ENCODE peak calls at places on chromosomes 3 and 15, in five cellular contexts. Q is mesenchymal stem cell, H is H9, R is IMR-90, Z is H1. O is an unnamed sample.

GRCh38 chr3:126683506-126683905 is 20.5 kb upstream of the CHCHD6 start:
- DNase-seq in Q (no peak), H (no peak), R (no peak), Z (peak; percentile 45), O (no peak)

GRCh38 chr15:96322401-96323249 is 7.9 kb upstream of the NR2F2 start:
- DNase-seq in Q (peak; percentile 49), H (peak; percentile 63), R (no peak), Z (peak; percentile 85), O (peak; percentile 68)

GRCh38 chr3:196650740-196651311 is 11.3 kb downstream of the NRROS start:
- DNase-seq in Q (peak; percentile 97), H (no peak), R (peak; percentile 98), Z (no peak), O (no peak)

GRCh38 chr3:72665701-72666443 is 182.4 kb downstream of the SHQ1 start:
- DNase-seq in Q (peak; percentile 28), H (peak; percentile 37), R (no peak), Z (peak; percentile 87), O (no peak)

GRCh38 chr3:101261506-101261905 is 58.9 kb downstream of the IMPG2 start:
- DNase-seq in Q (no peak), H (no peak), R (peak; percentile 77), Z (no peak), O (no peak)

GRCh38 chr3:72665103-72665502 is 183.1 kb downstream of the SHQ1 start:
- DNase-seq in Q (no peak), H (no peak), R (no peak), Z (no peak), O (no peak)

GRCh38 chr15:74511583-74511982 is 29.4 kb upstream of the ARID3B start:
- DNase-seq in Q (no peak), H (no peak), R (no peak), Z (no peak), O (no peak)

GRCh38 chr15:64699767-64700388 is 75.5 kb downstream of the RBPMS2 start:
- DNase-seq in Q (peak; percentile 79), H (peak; percentile 84), R (peak; percentile 48), Z (peak; percentile 78), O (no peak)

GRCh38 chr3:61568127-61568526 is 6.8 kb downstream of the PTPRG start:
- DNase-seq in Q (no peak), H (no peak), R (no peak), Z (no peak), O (no peak)

DNA sequence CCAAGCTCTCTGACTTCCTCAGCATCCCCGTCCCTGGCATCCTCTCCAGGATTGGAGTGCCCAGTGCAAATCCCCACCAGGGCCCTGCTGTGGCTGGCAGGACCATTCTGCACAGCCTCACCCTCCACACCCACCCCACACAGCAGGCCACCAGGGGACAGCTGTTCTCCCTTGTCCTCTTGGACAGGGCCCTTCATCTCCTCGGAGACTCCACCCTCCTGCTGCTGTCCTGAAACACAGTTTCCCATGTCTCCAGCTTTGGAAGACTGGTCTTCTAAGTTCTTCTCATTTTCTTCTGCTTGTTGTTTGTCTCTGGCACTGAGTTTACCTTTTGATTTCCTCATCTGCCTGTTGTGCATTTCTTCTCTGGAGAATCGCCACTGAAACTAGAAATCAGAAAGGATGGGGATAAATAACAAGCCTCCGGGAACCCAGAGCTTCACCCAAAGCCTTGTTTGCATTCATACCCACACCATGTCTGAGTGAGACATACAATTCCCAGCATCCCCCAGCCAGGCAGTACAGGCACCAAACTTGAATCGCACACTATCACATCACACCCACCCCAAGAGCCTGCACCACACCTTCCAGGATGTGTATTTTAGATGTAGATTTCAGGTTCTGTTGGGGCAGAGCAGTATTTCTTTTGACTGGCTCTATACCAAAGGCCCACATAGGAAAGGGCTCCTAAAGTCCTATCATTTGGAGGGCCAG is 52.0 kb downstream of the OXNAD1 start:
- DNase-seq in Q (no peak), H (no peak), R (no peak), Z (no peak), O (no peak)
- H4K91ac ChIP-seq in Q (no peak overlapping the region), H (no peak overlapping the region), R (peak overlapping the region; percentile 60), Z (no peak overlapping the region), O (no peak overlapping the region)

GRCh38 chr3:179074656-179075055 is 3.0 kb upstream of the ZMAT3 start:
- DNase-seq in Q (no peak), H (no peak), R (no peak), Z (no peak), O (no peak)
- H2AFZ ChIP-seq in Q (no peak overlapping the region), H (no peak overlapping the region), R (no peak overlapping the region), Z (no peak overlapping the region), O (no peak overlapping the region)

GRCh38 chr3:56468184-56469106 is at the start of gene ERC2:
- DNase-seq in Q (peak; percentile 29), H (peak; percentile 94), R (no peak), Z (peak; percentile 92), O (peak; percentile 78)
- H2BK15ac ChIP-seq in Q (no peak within 1 kb of the TSS), H (no peak within 1 kb of the TSS), R (no peak within 1 kb of the TSS), Z (no peak within 1 kb of the TSS), O (peak within 1 kb of the TSS; percentile 79)

GRCh38 chr15:41581110-41581509 is 22.1 kb downstream of the TYRO3 start:
- DNase-seq in Q (no peak), H (peak; percentile 81), R (no peak), Z (peak; percentile 65), O (no peak)
- H4K91ac ChIP-seq in Q (no peak overlapping the region), H (no peak overlapping the region), R (no peak overlapping the region), Z (no peak overlapping the region), O (no peak overlapping the region)

GRCh38 chr3:31491660-31492059 is 41.1 kb upstream of the STT3B start:
- DNase-seq in Q (no peak), H (no peak), R (no peak), Z (no peak), O (no peak)

GRCh38 chr3:31488475-31489017 is 44.2 kb upstream of the STT3B start:
- DNase-seq in Q (no peak), H (no peak), R (no peak), Z (no peak), O (no peak)

GRCh38 chr3:31493187-31493586 is 39.5 kb upstream of the STT3B start:
- DNase-seq in Q (no peak), H (no peak), R (no peak), Z (no peak), O (no peak)

GRCh38 chr3:31486865-31487533 is 45.7 kb upstream of the STT3B start:
- DNase-seq in Q (no peak), H (no peak), R (no peak), Z (no peak), O (no peak)

GRCh38 chr3:31490502-31490901 is 42.2 kb upstream of the STT3B start:
- DNase-seq in Q (no peak), H (no peak), R (no peak), Z (no peak), O (no peak)
- H2AFZ ChIP-seq in Q (no peak overlapping the region), H (no peak overlapping the region), R (no peak overlapping the region), Z (peak overlapping the region; percentile 21), O (no peak overlapping the region)

DNA sequence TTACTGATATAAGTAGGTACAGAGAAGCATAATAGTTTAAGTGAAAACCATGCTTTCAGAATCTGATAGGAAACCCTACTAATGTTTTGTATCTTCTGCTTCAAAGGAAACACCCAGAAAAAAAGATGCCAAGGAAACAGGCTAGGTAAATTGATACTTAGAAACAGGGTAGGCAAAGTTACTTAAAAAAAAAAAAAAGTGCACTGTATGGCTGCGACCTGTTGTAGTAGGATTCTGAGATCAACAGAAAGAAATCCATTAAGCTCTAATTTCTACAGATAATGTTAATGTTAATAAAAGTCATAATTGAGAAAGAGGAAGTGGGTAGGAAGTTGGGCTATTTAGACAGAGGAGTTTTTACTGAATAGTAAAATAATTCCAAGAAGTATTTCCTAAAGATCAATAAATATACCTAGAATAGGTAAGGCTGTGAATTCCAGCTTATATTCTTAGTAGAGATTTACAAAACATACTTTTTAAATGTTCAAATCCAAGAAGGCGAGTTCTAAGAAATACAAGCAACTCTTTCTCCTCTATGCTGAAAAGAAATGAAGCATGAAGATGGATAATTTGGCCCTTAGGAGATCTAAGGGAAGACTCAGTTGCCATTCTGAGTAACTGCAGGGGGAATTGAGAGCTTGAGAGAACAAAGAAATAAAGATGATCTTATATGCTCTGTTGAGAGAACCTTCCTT is 24.1 kb upstream of the STT3B start:
- DNase-seq in Q (no peak), H (no peak), R (no peak), Z (no peak), O (no peak)
- H2BK15ac ChIP-seq in Q (no peak overlapping the region), H (no peak overlapping the region), R (no peak overlapping the region), Z (no peak overlapping the region), O (no peak overlapping the region)

GRCh38 chr15:31255732-31256384 is 70.8 kb upstream of the KLF13 start:
- DNase-seq in Q (no peak), H (no peak), R (no peak), Z (no peak), O (no peak)
- H4K91ac ChIP-seq in Q (no peak overlapping the region), H (no peak overlapping the region), R (no peak overlapping the region), Z (no peak overlapping the region), O (no peak overlapping the region)

DNA sequence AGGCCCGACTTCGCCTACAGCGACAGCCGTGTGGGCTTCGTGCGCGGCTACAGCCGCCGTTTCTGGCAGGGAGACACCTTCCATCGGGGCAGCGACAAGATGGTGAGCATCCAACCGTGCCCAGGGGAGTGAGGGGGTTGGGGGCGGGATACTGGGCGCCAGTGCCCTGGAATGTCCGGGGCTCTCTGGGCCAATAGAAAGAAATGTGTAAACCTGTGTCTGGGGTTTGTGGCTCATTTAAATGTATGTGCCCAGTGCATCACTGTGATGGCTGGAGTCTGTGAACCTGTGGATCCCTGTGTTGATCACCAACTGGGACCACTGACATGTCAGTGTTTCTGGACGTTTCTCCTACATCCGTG is 423 bp downstream of the CHAC1 start:
- DNase-seq in Q (peak; percentile 28), H (no peak), R (no peak), Z (no peak), O (no peak)
- H2AFZ ChIP-seq in Q (peak overlapping the region; percentile 94), H (no peak overlapping the region), R (peak overlapping the region; percentile 96), Z (no peak overlapping the region), O (peak overlapping the region; percentile 93)

DNA sequence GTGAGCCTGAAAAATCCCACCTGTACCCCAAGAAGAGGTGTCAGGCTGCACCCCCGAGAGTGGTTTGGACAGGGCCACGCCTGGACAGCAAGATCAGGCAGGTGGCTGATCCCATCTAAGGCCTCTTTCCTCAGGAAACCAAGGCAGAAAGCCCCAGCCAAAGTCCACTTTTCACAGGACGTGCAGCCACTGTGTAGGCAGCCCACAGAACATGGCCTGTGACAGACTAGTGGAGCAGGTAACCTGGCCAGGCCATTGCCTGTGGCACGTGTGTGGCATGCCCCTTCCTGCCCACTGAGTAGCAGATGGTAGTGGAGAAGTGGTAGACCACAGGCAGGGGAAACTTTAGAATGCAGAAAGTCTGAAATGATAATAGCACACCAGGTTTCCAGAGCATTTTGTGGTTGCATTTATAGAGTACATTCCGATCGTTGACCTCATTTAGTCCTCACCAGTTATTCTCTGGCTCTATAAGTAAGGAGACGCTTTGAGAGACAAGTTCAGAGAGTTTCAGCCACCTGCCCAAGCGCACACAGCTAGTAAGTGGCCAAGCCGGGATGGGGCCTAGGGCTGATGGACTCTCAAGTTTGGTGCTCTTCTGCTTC is 68.7 kb downstream of the AAGAB start:
- DNase-seq in Q (no peak), H (no peak), R (no peak), Z (no peak), O (no peak)
- H2BK15ac ChIP-seq in Q (no peak overlapping the region), H (no peak overlapping the region), R (peak overlapping the region; percentile 69), Z (no peak overlapping the region), O (no peak overlapping the region)

GRCh38 chr3:57227930-57228733 is 603 bp downstream of the APPL1 start:
- DNase-seq in Q (peak; percentile 78), H (peak; percentile 33), R (peak; percentile 41), Z (peak; percentile 56), O (peak; percentile 18)
- H4K91ac ChIP-seq in Q (peak overlapping the region; percentile 75), H (no peak overlapping the region), R (peak overlapping the region; percentile 34), Z (peak overlapping the region; percentile 87), O (no peak overlapping the region)